ENCODE peak calls at places on chromosomes 2 and 18, in nine cellular contexts. A is OCI-LY7, O is mesendoderm, Q is GM23248, S is keratinocyte, X is hepatocyte, Z is GM23338, M is trophoblast cell, H is IMR-90. T is an unnamed sample.

GRCh38 chr2:178008636-178009289 is 63.8 kb downstream of the PDE11A start:
- DNase-seq in A (no peak), M (no peak), Z (peak; percentile 15), S (no peak), O (no peak), Q (peak; percentile 60), H (peak; percentile 65), X (peak; percentile 46), T (no peak)

GRCh38 chr2:127406454-127406853 is 11.8 kb upstream of the PROC start:
- DNase-seq in S (no peak), Q (peak; percentile 75), Z (no peak), M (no peak), H (peak; percentile 40), O (no peak), A (no peak), X (no peak), T (no peak)

GRCh38 chr2:69767034-69767433 is 25.1 kb downstream of the ANXA4 start:
- DNase-seq in X (no peak), H (peak; percentile 92), A (no peak), Z (no peak), Q (peak; percentile 83), O (no peak), S (no peak), M (no peak), T (no peak)

GRCh38 chr2:113686537-113686936 is 59.5 kb downstream of the RABL2A start:
- DNase-seq in Z (no peak), A (no peak), H (peak; percentile 74), X (no peak), Q (peak; percentile 57), O (no peak), S (no peak), M (peak; percentile 38), T (peak; percentile 59)

GRCh38 chr2:7749895-7750559 is 832.8 kb downstream of the RNF144A start:
- DNase-seq in A (no peak), M (no peak), Z (no peak), Q (no peak), X (no peak), H (no peak), S (no peak), O (no peak), T (no peak)

GRCh38 chr2:41896186-41896846 is 151.5 kb upstream of the PKDCC start:
- DNase-seq in A (no peak), S (no peak), Z (no peak), H (no peak), Q (no peak), M (no peak), X (no peak), O (no peak), T (no peak)

GRCh38 chr2:133940134-133940533 is 313.7 kb upstream of the MGAT5 start:
- DNase-seq in Q (no peak), Z (peak; percentile 6), H (no peak), X (no peak), S (no peak), O (no peak), A (no peak), M (no peak), T (no peak)

GRCh38 chr2:232893834-232894233 is 23.8 kb downstream of the SNORC start:
- DNase-seq in Q (no peak), O (no peak), X (peak; percentile 2), H (no peak), Z (no peak), A (no peak), S (no peak), M (no peak), T (no peak)

GRCh38 chr18:63152791-63153190 is 166.8 kb downstream of the BCL2 start:
- DNase-seq in Q (no peak), A (no peak), S (no peak), X (no peak), M (no peak), O (no peak), Z (no peak), H (no peak), T (no peak)

GRCh38 chr2:237432484-237433092 is 18.6 kb upstream of the COL6A3 start:
- DNase-seq in O (peak; percentile 68), Z (no peak), A (no peak), H (peak; percentile 93), S (peak; percentile 83), X (no peak), M (no peak), Q (peak; percentile 99), T (peak; percentile 97)

GRCh38 chr2:41222593-41222992 is 770.7 kb upstream of the SLC8A1 start:
- DNase-seq in S (no peak), X (no peak), Q (no peak), M (no peak), A (no peak), O (peak; percentile 6), Z (no peak), H (no peak), T (no peak)

GRCh38 chr2:38436227-38436664 is 59.2 kb upstream of the ATL2 start:
- DNase-seq in Q (no peak), M (no peak), S (no peak), H (no peak), A (no peak), O (no peak), Z (no peak), X (no peak), T (peak; percentile 60)

GRCh38 chr18:56009451-56009850 is 421.5 kb upstream of the TCF4 start:
- DNase-seq in Z (no peak), S (no peak), A (no peak), M (peak; percentile 50), O (no peak), Q (peak; percentile 15), X (no peak), H (no peak), T (no peak)

GRCh38 chr18:33821503-33821902 is 243.5 kb downstream of the ASXL3 start:
- DNase-seq in O (no peak), M (peak; percentile 24), Q (peak; percentile 28), H (peak; percentile 66), Z (no peak), X (peak; percentile 18), A (no peak), S (peak; percentile 7), T (peak; percentile 39)

GRCh38 chr2:119531292-119531691 is 7.0 kb upstream of the SCTR start:
- DNase-seq in H (no peak), M (no peak), S (no peak), Z (peak; percentile 89), X (no peak), A (peak; percentile 21), Q (no peak), O (peak; percentile 84), T (no peak)

GRCh38 chr2:26559556-26559955 is 81.6 kb downstream of the CIB4 start:
- DNase-seq in X (no peak), Z (peak; percentile 62), O (peak; percentile 58), S (no peak), M (no peak), H (no peak), Q (no peak), A (no peak), T (no peak)

GRCh38 chr2:223501604-223502003 is 100.6 kb downstream of the SCG2 start:
- DNase-seq in A (no peak), O (no peak), H (no peak), X (no peak), S (no peak), M (peak; percentile 26), Q (peak; percentile 5), Z (no peak), T (peak; percentile 19)

GRCh38 chr2:140344842-140345241 is 1564.7 kb upstream of the NXPH2 start:
- DNase-seq in Z (no peak), H (no peak), M (no peak), A (no peak), Q (peak; percentile 31), S (no peak), X (no peak), O (no peak), T (peak; percentile 90)

GRCh38 chr2:230814616-230815015 is 50.1 kb upstream of the ITM2C start:
- DNase-seq in Z (peak; percentile 35), Q (peak; percentile 46), A (peak; percentile 43), M (peak; percentile 33), S (no peak), O (peak; percentile 37), X (peak; percentile 32), H (peak; percentile 47), T (peak; percentile 52)

GRCh38 chr2:197661626-197662025 is 13.8 kb downstream of the RFTN2 start:
- DNase-seq in O (peak; percentile 75), A (no peak), Q (no peak), Z (no peak), M (no peak), S (no peak), X (no peak), H (no peak), T (no peak)

GRCh38 chr2:197669077-197669476 is 6.3 kb downstream of the RFTN2 start:
- DNase-seq in M (no peak), A (no peak), S (no peak), Q (no peak), X (no peak), Z (no peak), O (no peak), H (peak; percentile 20), T (no peak)

GRCh38 chr2:197668296-197668695 is 7.1 kb downstream of the RFTN2 start:
- DNase-seq in S (peak; percentile 2), Q (no peak), X (no peak), Z (no peak), O (no peak), M (peak; percentile 52), A (no peak), H (no peak), T (peak; percentile 24)

GRCh38 chr2:197666277-197666676 is 9.1 kb downstream of the RFTN2 start:
- DNase-seq in Q (no peak), M (no peak), Z (no peak), A (no peak), X (no peak), O (no peak), H (no peak), S (no peak), T (no peak)
- H3K36me3 ChIP-seq in Q (no peaks in the 10 kb centered on the region), M (no peaks in the 10 kb centered on the region), Z (peaks cover 5% of the 10 kb centered on the region), A (no peaks in the 10 kb centered on the region), X (no peaks in the 10 kb centered on the region), O (no peaks in the 10 kb centered on the region), H (peaks cover 1% of the 10 kb centered on the region), S (no peaks in the 10 kb centered on the region), T (no peaks in the 10 kb centered on the region)

GRCh38 chr2:137888845-137889244 is 75.4 kb upstream of the HNMT start:
- DNase-seq in M (peak; percentile 48), A (no peak), S (no peak), H (no peak), Z (peak; percentile 75), O (peak; percentile 76), Q (peak; percentile 23), X (peak; percentile 61), T (peak; percentile 66)
- H3K4me2 ChIP-seq in M (no peak overlapping the region), A (no peak overlapping the region), S (no peak overlapping the region), H (no peak overlapping the region), Z (peak overlapping the region; percentile 11), O (no peak overlapping the region), Q (no peak overlapping the region), X (no peak overlapping the region), T (no peak overlapping the region)

DNA sequence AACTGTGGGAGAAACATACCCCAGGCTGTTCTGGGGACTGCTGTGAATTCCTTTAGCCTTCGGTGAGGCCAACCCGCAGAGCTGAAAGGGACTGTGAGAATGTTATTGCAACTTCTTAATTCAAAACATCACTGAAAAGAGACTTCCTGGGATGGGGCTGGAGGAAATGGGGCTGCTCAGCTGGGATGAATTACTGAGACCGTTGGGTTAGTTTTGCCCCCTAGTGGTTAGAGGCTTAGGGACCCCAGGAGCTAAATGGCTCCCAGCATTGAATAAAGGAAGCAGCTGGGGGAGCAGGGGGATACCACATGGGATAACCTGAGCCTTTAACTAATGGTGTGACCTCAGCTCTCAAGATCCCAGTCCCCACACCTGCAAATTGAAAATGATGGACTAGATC is 941.1 kb upstream of the FANCL start:
- DNase-seq in Z (peak; percentile 91), Q (peak; percentile 46), H (peak; percentile 15), X (peak; percentile 61), S (no peak), O (peak; percentile 72), A (peak; percentile 35), M (peak; percentile 3), T (peak; percentile 35)
- H3K4me3 ChIP-seq in Z (no peak overlapping the region), Q (no peak overlapping the region), H (no peak overlapping the region), X (no peak overlapping the region), S (no peak overlapping the region), O (no peak overlapping the region), A (no peak overlapping the region), M (no peak overlapping the region), T (no peak overlapping the region)

GRCh38 chr2:86453838-86454237 is 12.7 kb downstream of the KDM3A start:
- DNase-seq in A (no peak), S (peak; percentile 30), O (no peak), Q (peak; percentile 67), H (peak; percentile 57), Z (no peak), X (no peak), M (no peak), T (peak; percentile 97)
- H3K36me3 ChIP-seq in A (peaks cover 94% of the 10 kb centered on the region), S (peaks cover 16% of the 10 kb centered on the region), O (peaks cover 2% of the 10 kb centered on the region), Q (peaks cover 81% of the 10 kb centered on the region), H (peaks cover 49% of the 10 kb centered on the region), Z (peaks cover 17% of the 10 kb centered on the region), X (peaks cover 8% of the 10 kb centered on the region), M (peaks cover 31% of the 10 kb centered on the region), T (peaks cover 78% of the 10 kb centered on the region)